ENCODE peak calls at places on chromosomes 5 and 9, in eight cellular contexts. W is CD4-positive, CD25-positive, alpha-beta regulatory T cell; T is OCI-LY7; G is ascending aorta; A is adrenal gland; J is tibial artery; L is neuronal stem cell; I is HCT116. Q is an unnamed sample.

GRCh38 chr5:134526483-134527155 is 1.1 kb downstream of the JADE2 start:
- DNase-seq in W (peak), T (peak), G (no peak), A (peak), J (peak), L (peak), I (peak), Q (no peak)

GRCh38 chr5:74389531-74390305 is 250.8 kb downstream of the ENC1 start:
- DNase-seq in W (no peak), T (no peak), G (no peak), A (no peak), J (no peak), L (no peak), I (no peak), Q (no peak)

GRCh38 chr5:112210430-112211005 is 208.6 kb downstream of the EPB41L4A start:
- DNase-seq in W (no peak), T (peak), G (no peak), A (peak), J (no peak), L (peak), I (peak), Q (peak)

GRCh38 chr9:130927995-130928900 is 10.8 kb downstream of the FIBCD1 start:
- DNase-seq in W (no peak), T (no peak), G (no peak), A (peak), J (no peak), L (no peak), I (peak), Q (no peak)

GRCh38 chr5:34582364-34582763 is 73.8 kb upstream of the RAI14 start:
- DNase-seq in W (no peak), T (no peak), G (no peak), A (no peak), J (no peak), L (no peak), I (no peak), Q (no peak)

GRCh38 chr9:21964925-21965385 is 29.2 kb downstream of the CDKN2A start:
- DNase-seq in W (peak), T (no peak), G (no peak), A (peak), J (no peak), L (no peak), I (no peak), Q (no peak)

GRCh38 chr9:23938908-23939307 is 112.9 kb upstream of the ELAVL2 start:
- DNase-seq in W (no peak), T (no peak), G (no peak), A (no peak), J (no peak), L (no peak), I (no peak), Q (no peak)

GRCh38 chr9:103183569-103184191 is 188.5 kb downstream of the CYLC2 start:
- DNase-seq in W (no peak), T (no peak), G (no peak), A (no peak), J (no peak), L (no peak), I (no peak), Q (no peak)

GRCh38 chr5:20615888-20616563 is 628.0 kb upstream of the CDH18 start:
- DNase-seq in W (no peak), T (no peak), G (no peak), A (no peak), J (no peak), L (no peak), I (no peak), Q (no peak)

GRCh38 chr9:93262537-93263310 is 78.8 kb downstream of the WNK2 start:
- DNase-seq in W (no peak), T (no peak), G (no peak), A (peak), J (peak), L (no peak), I (no peak), Q (no peak)

GRCh38 chr9:114450833-114451706 is 54.2 kb downstream of the WHRN start:
- DNase-seq in W (peak), T (peak), G (no peak), A (peak), J (no peak), L (no peak), I (no peak), Q (no peak)

GRCh38 chr5:9440517-9440916 is 105.4 kb downstream of the SEMA5A start:
- DNase-seq in W (no peak), T (no peak), G (no peak), A (no peak), J (no peak), L (no peak), I (no peak), Q (no peak)

GRCh38 chr5:123964916-123965315 is 452.9 kb downstream of the CSNK1G3 start:
- DNase-seq in W (no peak), T (no peak), G (no peak), A (no peak), J (no peak), L (no peak), I (no peak), Q (no peak)

GRCh38 chr9:14744768-14745167 is 22.2 kb upstream of the CER1 start:
- DNase-seq in W (no peak), T (no peak), G (no peak), A (no peak), J (no peak), L (no peak), I (no peak), Q (no peak)

GRCh38 chr9:124800306-124801259 is 23.6 kb downstream of the OLFML2A start:
- DNase-seq in W (no peak), T (no peak), G (no peak), A (peak), J (no peak), L (no peak), I (no peak), Q (no peak)

GRCh38 chr9:16469184-16469583 is 401.3 kb downstream of the BNC2 start:
- DNase-seq in W (no peak), T (no peak), G (no peak), A (no peak), J (no peak), L (no peak), I (no peak), Q (no peak)

GRCh38 chr5:167814828-167815227 is 476.6 kb upstream of the WWC1 start:
- DNase-seq in W (no peak), T (no peak), G (no peak), A (no peak), J (no peak), L (no peak), I (no peak), Q (no peak)

GRCh38 chr5:15515229-15515628 is 15.2 kb downstream of the FBXL7 start:
- DNase-seq in W (no peak), T (no peak), G (no peak), A (no peak), J (no peak), L (no peak), I (no peak), Q (no peak)

GRCh38 chr5:85484982-85485574 is 1100.4 kb upstream of the EDIL3 start:
- DNase-seq in W (no peak), T (peak), G (no peak), A (no peak), J (no peak), L (peak), I (peak), Q (no peak)

GRCh38 chr9:116075191-116075590 is 78.4 kb upstream of the PAPPA start:
- DNase-seq in W (no peak), T (no peak), G (no peak), A (no peak), J (no peak), L (no peak), I (no peak), Q (no peak)

GRCh38 chr9:3954950-3955670 is 344.8 kb downstream of the GLIS3 start:
- DNase-seq in W (no peak), T (no peak), G (no peak), A (peak), J (no peak), L (no peak), I (no peak), Q (no peak)

GRCh38 chr5:38265546-38266179 is 7.3 kb downstream of the EGFLAM start:
- DNase-seq in W (peak), T (peak), G (no peak), A (peak), J (no peak), L (peak), I (peak), Q (no peak)

GRCh38 chr5:93245226-93245625 is 335.8 kb downstream of the NR2F1-AS1 start:
- DNase-seq in W (no peak), T (no peak), G (no peak), A (no peak), J (no peak), L (no peak), I (no peak), Q (no peak)

GRCh38 chr5:43037929-43038510 is 2.1 kb downstream of the ANXA2R start:
- DNase-seq in W (peak), T (peak), G (no peak), A (no peak), J (no peak), L (no peak), I (no peak), Q (no peak)

GRCh38 chr5:102313907-102314306 is 17.8 kb upstream of the SLCO4C1 start:
- DNase-seq in W (no peak), T (no peak), G (no peak), A (no peak), J (no peak), L (no peak), I (no peak), Q (no peak)

GRCh38 chr9:4301302-4301701 is 1.4 kb upstream of the GLIS3 start:
- DNase-seq in W (no peak), T (no peak), G (no peak), A (no peak), J (no peak), L (no peak), I (no peak), Q (no peak)

GRCh38 chr5:56512314-56512996 is 279.3 kb upstream of the ANKRD55 start:
- DNase-seq in W (no peak), T (no peak), G (no peak), A (peak), J (peak), L (no peak), I (no peak), Q (no peak)

GRCh38 chr5:100840364-100840763 is 62.7 kb downstream of the ST8SIA4 start:
- DNase-seq in W (no peak), T (peak), G (no peak), A (no peak), J (no peak), L (no peak), I (peak), Q (no peak)

GRCh38 chr9:82797539-82797938 is 265.4 kb downstream of the RASEF start:
- DNase-seq in W (no peak), T (no peak), G (no peak), A (peak), J (no peak), L (no peak), I (no peak), Q (no peak)

GRCh38 chr5:138068742-138069375 is 15.0 kb upstream of the WNT8A start:
- DNase-seq in W (peak), T (peak), G (peak), A (peak), J (peak), L (no peak), I (peak), Q (peak)

GRCh38 chr5:154058055-154059038 is 19.6 kb downstream of the MFAP3 start:
- DNase-seq in W (no peak), T (peak), G (no peak), A (no peak), J (no peak), L (no peak), I (peak), Q (no peak)

GRCh38 chr5:68337235-68337634 is 121.7 kb downstream of the PIK3R1 start:
- DNase-seq in W (no peak), T (no peak), G (no peak), A (no peak), J (no peak), L (no peak), I (no peak), Q (no peak)

GRCh38 chr5:5591567-5591966 is 169.1 kb downstream of the ICE1 start:
- DNase-seq in W (no peak), T (no peak), G (no peak), A (no peak), J (no peak), L (no peak), I (no peak), Q (no peak)

GRCh38 chr5:76389513-76390154 is 13.5 kb upstream of the IQGAP2 start:
- DNase-seq in W (no peak), T (no peak), G (no peak), A (no peak), J (no peak), L (no peak), I (no peak), Q (no peak)

GRCh38 chr9:13555516-13555915 is 276.0 kb upstream of the MPDZ start:
- DNase-seq in W (no peak), T (no peak), G (no peak), A (no peak), J (no peak), L (no peak), I (no peak), Q (no peak)

GRCh38 chr5:169300468-169301385 is at the start of gene SLIT3:
- DNase-seq in W (no peak), T (no peak), G (peak), A (peak), J (peak), L (peak), I (no peak), Q (peak)
- H3K4me3 ChIP-seq in W (no peak), T (no peak), G (peak), A (no peak), J (peak), L (no peak), I (no peak), Q (peak)

GRCh38 chr9:101403886-101404285 is 5.2 kb downstream of the ZNF189 start:
- DNase-seq in W (no peak), T (no peak), G (no peak), A (no peak), J (no peak), L (no peak), I (no peak), Q (no peak)
- H3K4me3 ChIP-seq in W (no peak), T (no peak), G (no peak), A (no peak), J (no peak), L (no peak), I (no peak), Q (no peak)

DNA sequence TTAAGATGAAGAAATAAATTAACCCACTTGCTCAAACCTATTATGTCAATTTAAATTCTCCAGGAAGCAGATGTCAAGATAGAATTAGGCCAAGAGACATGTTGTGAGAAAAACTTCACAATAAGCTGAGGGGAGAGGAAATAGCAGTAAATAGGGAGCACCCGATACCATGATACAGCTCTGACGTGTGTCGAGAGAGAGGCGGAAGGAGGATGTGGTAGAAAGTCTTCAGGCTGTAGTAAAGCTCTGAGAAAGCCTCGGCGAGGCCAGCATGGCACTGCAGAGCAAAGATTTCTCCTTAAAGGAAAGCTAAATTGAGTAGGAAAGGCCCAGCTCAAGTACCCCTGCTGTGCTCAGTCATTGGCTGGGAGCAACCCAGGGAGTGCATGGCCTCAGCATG is 6.0 kb upstream of the PUM3 start:
- DNase-seq in W (peak), T (no peak), G (no peak), A (no peak), J (no peak), L (no peak), I (no peak), Q (no peak)
- H3K4me3 ChIP-seq in W (no peak), T (no peak), G (no peak), A (no peak), J (no peak), L (no peak), I (no peak), Q (no peak)

GRCh38 chr9:136131629-136132499 is 13.2 kb upstream of the TMEM250 start:
- DNase-seq in W (no peak), T (no peak), G (no peak), A (no peak), J (no peak), L (no peak), I (no peak), Q (no peak)

GRCh38 chr9:136133959-136134484 is 15.3 kb upstream of the TMEM250 start:
- DNase-seq in W (no peak), T (no peak), G (no peak), A (no peak), J (no peak), L (no peak), I (no peak), Q (no peak)

GRCh38 chr9:136135326-136136126 is 16.9 kb upstream of the TMEM250 start:
- DNase-seq in W (no peak), T (no peak), G (no peak), A (no peak), J (no peak), L (no peak), I (no peak), Q (no peak)

GRCh38 chr9:136133191-136133958 is 14.7 kb upstream of the TMEM250 start:
- DNase-seq in W (no peak), T (no peak), G (no peak), A (no peak), J (no peak), L (peak), I (no peak), Q (no peak)

DNA sequence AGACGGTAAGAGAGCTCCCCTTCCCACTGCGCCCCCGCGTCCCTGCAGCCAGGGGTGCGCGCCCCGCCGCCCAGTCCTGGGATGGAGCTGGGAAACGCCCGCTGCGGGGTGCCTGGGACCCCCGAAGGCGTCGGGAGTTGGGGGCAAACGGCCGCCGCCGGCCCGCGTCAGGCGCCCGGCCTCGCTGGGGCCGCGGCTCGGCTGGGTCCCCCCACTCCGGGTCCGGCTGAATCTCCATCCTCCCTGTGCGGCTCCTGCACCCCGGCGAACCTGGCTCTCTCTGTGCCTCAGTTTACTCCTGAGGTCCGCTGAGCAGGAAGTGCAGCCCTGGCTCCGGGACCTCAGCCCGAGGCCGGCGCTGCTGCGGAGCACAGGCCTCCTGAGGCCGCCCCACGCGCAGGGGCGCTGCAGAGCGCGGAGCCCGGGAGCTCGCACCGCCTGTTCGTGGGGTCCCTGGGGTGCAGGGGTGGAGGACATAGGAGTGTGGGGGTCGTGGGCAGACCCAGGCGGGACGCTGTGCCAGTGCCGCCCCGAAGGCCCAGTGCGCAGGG is 13.9 kb upstream of the TMEM250 start:
- DNase-seq in W (no peak), T (no peak), G (no peak), A (no peak), J (no peak), L (no peak), I (no peak), Q (no peak)
- H3K4me3 ChIP-seq in W (no peak), T (no peak), G (peak), A (no peak), J (no peak), L (no peak), I (no peak), Q (peak)

DNA sequence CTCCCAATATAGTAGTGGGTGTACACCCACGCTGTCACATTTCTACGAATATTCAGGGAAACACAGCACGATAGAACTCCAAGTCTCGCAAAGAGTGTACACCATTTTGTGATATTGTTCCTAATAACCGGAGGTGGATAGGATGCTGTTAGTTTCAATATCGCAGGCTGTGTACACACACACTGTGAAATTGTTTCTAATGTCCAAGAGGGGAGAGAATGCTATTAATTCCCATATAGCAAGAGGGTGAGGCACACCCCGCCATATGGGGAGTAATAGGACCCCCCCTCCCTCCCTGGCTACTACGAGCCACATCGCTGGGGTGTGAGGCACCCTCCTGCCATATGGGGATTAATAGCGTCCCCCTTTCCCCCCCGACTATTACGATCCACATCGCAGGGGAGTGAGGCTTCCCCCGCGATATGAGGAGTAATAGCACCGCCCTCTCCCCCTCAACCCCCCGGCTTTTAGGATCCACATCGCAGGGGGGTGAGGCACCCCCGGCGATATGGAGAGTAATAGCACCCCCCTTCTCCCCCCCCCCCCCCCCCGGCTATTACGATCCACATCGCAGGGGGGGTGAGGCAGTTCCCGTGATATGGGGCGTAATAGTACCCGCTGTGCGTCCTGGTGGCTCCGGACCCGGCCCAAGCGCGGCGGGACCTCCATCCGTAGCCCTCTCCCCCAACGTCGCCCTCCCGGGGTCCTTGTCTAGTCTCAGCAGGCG is 565 bp upstream of the STK32A start:
- DNase-seq in W (no peak), T (no peak), G (no peak), A (no peak), J (no peak), L (no peak), I (no peak), Q (no peak)
- H3K4me3 ChIP-seq in W (no peak), T (no peak), G (peak), A (no peak), J (peak), L (peak), I (no peak), Q (peak)

DNA sequence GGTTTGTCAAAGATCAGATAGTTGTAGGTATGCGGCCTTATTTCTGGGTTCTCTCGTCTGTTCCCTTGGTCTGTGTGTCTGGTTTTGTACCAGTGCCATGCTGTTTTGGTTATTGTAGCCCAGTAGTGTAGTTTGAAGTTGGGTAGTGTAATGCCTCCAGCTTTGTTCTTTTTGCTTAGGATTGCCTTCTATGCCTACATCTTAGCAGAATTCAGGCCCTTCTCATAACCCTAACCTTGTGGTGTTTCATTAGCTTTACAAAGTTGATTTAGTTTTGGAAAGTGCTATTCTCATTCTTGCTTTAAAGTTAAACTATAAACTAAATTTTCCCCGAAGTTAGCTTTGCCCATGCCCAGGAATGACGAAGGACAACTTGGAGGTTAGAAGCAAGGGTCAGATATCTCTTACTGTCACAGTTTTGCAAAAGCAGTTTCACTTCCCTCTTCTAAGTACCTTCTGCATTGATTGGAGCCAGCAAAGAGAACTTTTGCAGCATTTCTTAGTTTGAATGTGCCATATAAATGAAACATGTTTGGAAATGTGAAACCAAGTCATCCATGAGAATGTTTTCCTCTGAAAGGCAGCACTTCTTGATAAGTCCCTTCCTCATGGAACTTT is 274.3 kb upstream of the DMRT1 start:
- DNase-seq in W (no peak), T (peak), G (no peak), A (no peak), J (no peak), L (no peak), I (no peak), Q (no peak)
- H3K4me3 ChIP-seq in W (no peak), T (peak), G (no peak), A (no peak), J (no peak), L (no peak), I (no peak), Q (no peak)

GRCh38 chr9:98195671-98196070 is 3.2 kb upstream of the CORO2A start:
- DNase-seq in W (no peak), T (no peak), G (no peak), A (no peak), J (no peak), L (no peak), I (no peak), Q (no peak)

GRCh38 chr9:98191615-98192502 is 578 bp downstream of the CORO2A start:
- DNase-seq in W (peak), T (peak), G (no peak), A (peak), J (no peak), L (no peak), I (no peak), Q (no peak)

GRCh38 chr9:98191210-98191609 is 1.2 kb downstream of the CORO2A start:
- DNase-seq in W (no peak), T (no peak), G (no peak), A (no peak), J (no peak), L (no peak), I (no peak), Q (no peak)

GRCh38 chr9:98192503-98193335 is at the start of gene CORO2A:
- DNase-seq in W (peak), T (peak), G (no peak), A (peak), J (peak), L (peak), I (peak), Q (no peak)

GRCh38 chr9:98193336-98193944 is 1.0 kb upstream of the CORO2A start:
- DNase-seq in W (no peak), T (no peak), G (no peak), A (no peak), J (no peak), L (no peak), I (no peak), Q (no peak)
- H3K4me3 ChIP-seq in W (peak), T (peak), G (peak), A (no peak), J (peak), L (peak), I (peak), Q (peak)